ENCODE peak calls at places on chromosomes 7 and 10, in nine cellular contexts. O, W, X, G, M, S, J, P and Q are unnamed samples.

GRCh38 chr7:125122225-125122624 is 192.6 kb upstream of the POT1 start:
- DNase-seq in O (no peak), P (no peak), S (no peak), J (no peak), W (no peak), M (no peak), X (no peak), G (no peak), Q (no peak)

GRCh38 chr7:18495412-18496335 is at the start of gene HDAC9:
- DNase-seq in W (no peak), P (no peak), S (no peak), M (peak), O (peak), J (no peak), G (no peak), X (no peak), Q (no peak)

GRCh38 chr10:125000366-125001312 is 58.7 kb downstream of the ZRANB1 start:
- DNase-seq in X (no peak), W (no peak), M (peak), P (no peak), S (peak), O (peak), G (peak), J (no peak), Q (no peak)

GRCh38 chr7:40572810-40573470 is 438.1 kb downstream of the SUGCT start:
- DNase-seq in G (no peak), X (no peak), M (no peak), S (no peak), J (no peak), P (no peak), O (no peak), W (no peak), Q (no peak)

GRCh38 chr10:24618401-24618800 is 105.3 kb downstream of the ARHGAP21 start:
- DNase-seq in J (no peak), S (no peak), O (no peak), W (no peak), P (no peak), X (no peak), G (no peak), M (no peak), Q (no peak)

GRCh38 chr7:92769361-92769633 is 67.1 kb downstream of the CDK6 start:
- DNase-seq in J (no peak), G (no peak), O (no peak), S (no peak), X (no peak), P (no peak), W (no peak), M (no peak), Q (no peak)

GRCh38 chr7:16918288-16918895 is 36.6 kb upstream of the AGR3 start:
- DNase-seq in J (no peak), M (no peak), X (no peak), O (no peak), P (no peak), S (peak), W (no peak), G (no peak), Q (peak)

GRCh38 chr7:157767466-157767865 is 430.7 kb downstream of the DNAJB6 start:
- DNase-seq in M (no peak), J (no peak), G (no peak), O (no peak), W (no peak), P (no peak), S (no peak), X (no peak), Q (no peak)

GRCh38 chr7:81725496-81726117 is 44.2 kb downstream of the HGF start:
- DNase-seq in J (no peak), G (no peak), S (no peak), P (peak), W (no peak), M (no peak), O (no peak), X (no peak), Q (no peak)

GRCh38 chr7:69687739-69688431 is 89.6 kb downstream of the AUTS2 start:
- DNase-seq in M (no peak), S (no peak), O (no peak), W (no peak), G (no peak), P (no peak), X (no peak), J (no peak), Q (no peak)

GRCh38 chr10:7756360-7756992 is 31.3 kb downstream of the KIN start:
- DNase-seq in X (no peak), M (no peak), O (peak), G (no peak), P (no peak), J (no peak), S (peak), W (peak), Q (no peak)

GRCh38 chr7:137667633-137668387 is 179.0 kb downstream of the DGKI start:
- DNase-seq in X (no peak), W (peak), P (no peak), G (no peak), J (no peak), O (no peak), S (no peak), M (no peak), Q (no peak)

GRCh38 chr10:110408203-110408871 is 89.4 kb upstream of the DUSP5 start:
- DNase-seq in J (no peak), G (no peak), S (no peak), O (no peak), W (no peak), X (no peak), P (no peak), M (no peak), Q (no peak)

GRCh38 chr7:26213821-26214515 is 12.4 kb downstream of the CBX3 start:
- DNase-seq in J (no peak), O (no peak), P (no peak), S (no peak), G (no peak), W (no peak), M (no peak), X (no peak), Q (no peak)

GRCh38 chr7:1197997-1198632 is 34.6 kb upstream of the UNCX start:
- DNase-seq in X (no peak), P (no peak), O (no peak), J (no peak), G (no peak), S (no peak), W (no peak), M (no peak), Q (no peak)

GRCh38 chr10:4281207-4281825 is 496.3 kb upstream of the KLF6 start:
- DNase-seq in J (peak), S (no peak), P (no peak), O (no peak), X (no peak), M (no peak), G (no peak), W (no peak), Q (no peak)

GRCh38 chr7:69786707-69787395 is 188.6 kb downstream of the AUTS2 start:
- DNase-seq in J (no peak), G (no peak), P (no peak), M (no peak), W (no peak), O (no peak), X (no peak), S (no peak), Q (no peak)

GRCh38 chr7:92634125-92634710 is 44.0 kb upstream of the FAM133B start:
- DNase-seq in J (no peak), P (no peak), M (no peak), W (no peak), S (no peak), G (no peak), O (no peak), X (no peak), Q (no peak)

GRCh38 chr10:129774736-129775401 is 189.2 kb downstream of the EBF3 start:
- DNase-seq in O (no peak), M (peak), W (no peak), P (no peak), G (no peak), X (no peak), J (peak), S (peak), Q (no peak)

GRCh38 chr7:127287133-127287532 is 34.4 kb upstream of the GRM8 start:
- DNase-seq in W (no peak), S (no peak), X (no peak), J (no peak), G (no peak), M (no peak), O (peak), P (no peak), Q (no peak)

DNA sequence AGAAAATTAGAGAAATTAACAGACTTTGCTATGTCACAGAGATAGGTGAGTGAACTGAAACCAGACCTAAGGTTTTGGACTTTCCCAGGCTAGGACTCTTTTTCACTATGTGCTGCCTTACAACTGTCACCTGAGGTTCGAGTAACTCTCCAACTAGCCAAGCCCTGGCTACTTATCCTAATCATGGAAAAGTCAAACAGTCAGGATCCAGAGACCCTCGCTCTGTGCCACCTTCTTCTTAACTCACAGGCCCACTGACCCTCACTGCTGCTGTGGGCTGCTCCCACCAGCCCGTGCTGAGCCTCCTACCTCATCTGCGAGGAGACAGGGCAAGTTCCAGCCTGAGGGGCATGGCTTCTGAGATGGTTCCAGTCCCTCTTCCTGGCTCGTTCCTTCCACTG is 211.4 kb upstream of the KLF14 start:
- DNase-seq in X (no peak), O (no peak), W (no peak), S (no peak), M (no peak), G (no peak), P (no peak), J (no peak), Q (no peak)
- H3K4me3 ChIP-seq in X (no peak), O (no peak), W (no peak), S (no peak), M (no peak), G (no peak), P (no peak), J (no peak), Q (no peak)

DNA sequence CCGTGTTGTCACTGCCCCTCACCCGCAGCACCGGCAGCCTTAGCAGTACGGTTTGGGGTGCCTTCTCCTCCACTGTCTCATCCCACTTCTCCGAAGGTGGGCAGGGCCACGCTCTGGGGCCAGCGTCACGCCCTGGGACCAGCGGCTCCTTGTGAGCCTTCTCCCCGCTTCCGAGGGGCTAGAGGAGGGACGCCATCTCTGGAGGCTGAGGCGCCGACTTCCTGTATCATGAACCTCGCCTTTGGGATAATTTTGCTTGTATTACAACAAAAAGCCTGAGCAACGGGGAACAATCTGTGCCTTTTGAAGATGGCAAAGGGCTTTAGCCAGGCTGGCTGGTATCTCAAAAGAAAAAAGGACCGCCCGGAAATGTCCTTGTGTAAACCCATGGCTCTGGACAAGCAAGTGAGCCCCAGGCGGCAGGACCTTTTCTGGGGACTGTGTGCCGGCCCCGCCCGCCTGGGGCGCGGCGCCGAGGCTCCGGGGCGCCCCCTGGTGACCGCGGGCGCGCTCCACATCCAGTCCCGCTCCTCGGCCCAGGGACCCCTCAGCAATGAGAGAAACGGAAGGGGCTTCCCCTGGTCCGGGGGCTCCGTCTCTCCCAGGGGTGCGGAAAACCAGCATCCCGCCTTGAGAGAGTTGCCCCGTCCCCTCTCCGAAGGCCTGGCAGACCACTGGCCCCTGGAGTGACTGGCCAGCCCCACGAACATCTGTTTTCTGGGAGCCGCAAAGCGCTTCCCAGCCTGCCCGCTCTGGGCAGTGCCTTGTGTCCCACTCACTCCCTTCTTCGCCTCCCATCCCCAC is 3.8 kb downstream of the DEPP1 start:
- DNase-seq in J (no peak), X (peak), O (peak), M (peak), G (peak), P (no peak), W (peak), S (peak), Q (peak)
- TF ChIP-seq POLR2A in J (no peak), X (peak), O (peak), M (peak), G (no peak), P (no peak), W (no peak), S (no peak), Q (no peak)

DNA sequence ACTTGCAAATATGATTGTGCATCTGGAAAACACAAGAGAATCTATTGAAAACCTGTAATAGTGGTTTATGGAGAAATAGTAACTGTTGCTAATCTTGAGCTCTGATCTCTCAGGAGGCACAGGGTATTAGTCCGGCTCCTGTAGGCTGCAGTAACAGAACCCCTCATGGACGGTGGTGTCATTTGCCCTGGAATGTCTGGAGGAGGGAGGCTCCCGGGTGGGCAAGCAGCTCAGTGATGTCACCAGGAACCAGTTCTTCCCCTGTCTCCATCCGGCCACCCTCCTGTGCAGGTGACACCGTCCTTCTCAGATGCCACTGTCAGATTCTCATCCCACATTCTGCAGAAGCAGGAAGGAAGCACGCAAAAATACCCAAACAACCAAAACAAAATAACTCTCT is 29.3 kb downstream of the INPP5A start:
- DNase-seq in P (no peak), S (no peak), J (no peak), G (peak), M (no peak), W (no peak), X (no peak), O (no peak), Q (no peak)
- TF ChIP-seq EP300 in P (no peak), S (no peak), J (no peak), G (no peak), M (no peak), W (no peak), X (no peak), O (no peak), Q (no peak)

DNA sequence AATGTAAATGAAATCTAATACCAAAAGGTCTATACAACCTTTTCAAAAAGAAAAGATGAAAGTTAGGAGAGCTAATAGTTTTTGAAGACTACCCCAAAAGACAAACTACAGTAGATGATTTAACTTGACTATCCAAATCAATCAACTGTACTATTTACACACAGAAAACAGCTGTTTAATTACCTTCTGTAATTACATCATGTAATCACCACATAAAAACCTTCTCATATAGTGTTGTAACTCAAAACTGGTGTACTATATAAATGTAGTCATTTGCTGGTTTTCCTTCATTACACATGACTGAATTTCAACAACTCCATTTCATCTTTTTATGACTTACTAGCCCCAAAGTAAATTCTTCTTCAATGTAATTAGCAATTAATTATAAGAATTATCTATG is 4.5 kb downstream of the RTKN2 start:
- DNase-seq in S (no peak), P (no peak), M (no peak), G (no peak), J (no peak), X (no peak), W (no peak), O (no peak), Q (no peak)
- H3K4me3 ChIP-seq in S (no peak), P (no peak), M (peak), G (no peak), J (no peak), X (no peak), W (no peak), O (no peak), Q (no peak)